ENCODE peak calls at places on chromosomes 1 and 21, in seven cellular contexts. E is A549; Y is sigmoid colon; Z is ovary; X is H9; T is CD8-positive, alpha-beta T cell; P is tibial artery. Q is an unnamed sample.

GRCh38 chr1:155485945-155486344 is 76.7 kb downstream of the ASH1L start:
- DNase-seq in E (no peak), Y (no peak), Z (no peak), X (no peak), T (no peak), P (no peak), Q (no peak)

GRCh38 chr1:119139857-119140176 is 636 bp downstream of the WARS2 start:
- DNase-seq in E (no peak), Y (peak; percentile 70), Z (no peak), X (no peak), T (no peak), P (no peak), Q (no peak)

GRCh38 chr1:113981962-113982931 is 3.0 kb downstream of the OLFML3 start:
- DNase-seq in E (no peak), Y (peak; percentile 93), Z (peak; percentile 71), X (peak; percentile 35), T (no peak), P (peak; percentile 88), Q (no peak)

GRCh38 chr21:28427356-28428022 is 565.2 kb downstream of the LTN1 start:
- DNase-seq in E (no peak), Y (no peak), Z (no peak), X (no peak), T (no peak), P (no peak), Q (peak; percentile 64)

GRCh38 chr1:221230605-221231004 is 351.4 kb downstream of the HLX start:
- DNase-seq in E (peak; percentile 47), Y (peak; percentile 73), Z (no peak), X (no peak), T (no peak), P (no peak), Q (no peak)

GRCh38 chr1:42171679-42172266 is 7.2 kb upstream of the GUCA2A start:
- DNase-seq in E (no peak), Y (no peak), Z (no peak), X (no peak), T (no peak), P (no peak), Q (no peak)

GRCh38 chr1:209560952-209561351 is 22.6 kb upstream of the CAMK1G start:
- DNase-seq in E (no peak), Y (no peak), Z (no peak), X (no peak), T (no peak), P (no peak), Q (no peak)

GRCh38 chr1:226711976-226712778 is 26.9 kb downstream of the ITPKB start:
- DNase-seq in E (no peak), Y (no peak), Z (no peak), X (no peak), T (peak; percentile 59), P (no peak), Q (no peak)

GRCh38 chr1:21933397-21934248 is 3.5 kb downstream of the HSPG2 start:
- DNase-seq in E (no peak), Y (peak; percentile 94), Z (peak; percentile 57), X (peak; percentile 82), T (no peak), P (peak; percentile 88), Q (peak; percentile 80)

GRCh38 chr1:186479162-186479561 is 18.2 kb upstream of the PDC start:
- DNase-seq in E (no peak), Y (no peak), Z (no peak), X (no peak), T (no peak), P (no peak), Q (no peak)

GRCh38 chr1:92886886-92887419 is 55.1 kb downstream of the RPL5 start:
- DNase-seq in E (no peak), Y (no peak), Z (no peak), X (no peak), T (no peak), P (no peak), Q (no peak)

GRCh38 chr1:24193046-24193445 is 6.0 kb upstream of the IFNLR1 start:
- DNase-seq in E (peak; percentile 43), Y (no peak), Z (no peak), X (peak; percentile 55), T (no peak), P (no peak), Q (peak; percentile 36)

GRCh38 chr1:221743416-221744208 is 1.7 kb upstream of the DUSP10 start:
- DNase-seq in E (no peak), Y (no peak), Z (no peak), X (peak; percentile 75), T (no peak), P (no peak), Q (no peak)

GRCh38 chr1:84103197-84103992 is 40.7 kb upstream of the PRKACB start:
- DNase-seq in E (peak; percentile 82), Y (peak; percentile 77), Z (peak; percentile 61), X (peak; percentile 46), T (no peak), P (peak; percentile 73), Q (peak; percentile 50)

GRCh38 chr1:226814751-226815496 is 55.5 kb upstream of the PSEN2 start:
- DNase-seq in E (peak; percentile 57), Y (peak; percentile 91), Z (peak; percentile 56), X (no peak), T (no peak), P (no peak), Q (peak; percentile 89)

GRCh38 chr1:89151021-89151420 is 24.8 kb downstream of the GBP7 start:
- DNase-seq in E (no peak), Y (no peak), Z (no peak), X (no peak), T (no peak), P (no peak), Q (no peak)

GRCh38 chr1:89148259-89148658 is 22.3 kb upstream of the GBP2 start:
- DNase-seq in E (no peak), Y (no peak), Z (no peak), X (no peak), T (no peak), P (no peak), Q (no peak)

GRCh38 chr1:89149976-89150375 is 24.1 kb upstream of the GBP2 start:
- DNase-seq in E (no peak), Y (no peak), Z (no peak), X (no peak), T (no peak), P (no peak), Q (no peak)

GRCh38 chr1:89147707-89148106 is 21.8 kb upstream of the GBP2 start:
- DNase-seq in E (no peak), Y (no peak), Z (no peak), X (no peak), T (no peak), P (no peak), Q (no peak)

GRCh38 chr1:89149229-89149628 is 23.3 kb upstream of the GBP2 start:
- DNase-seq in E (peak; percentile 12), Y (peak; percentile 76), Z (no peak), X (peak; percentile 57), T (no peak), P (no peak), Q (no peak)
- TF ChIP-seq CTCF in E (no peak), Y (peak; percentile 32), Z (no peak), X (peak; percentile 42), T (no peak), P (peak; percentile 30), Q (peak; percentile 25)

GRCh38 chr1:91604632-91605031 is 104.0 kb downstream of the CDC7 start:
- DNase-seq in E (no peak), Y (peak; percentile 77), Z (no peak), X (no peak), T (no peak), P (no peak), Q (no peak)

GRCh38 chr1:91605566-91605965 is 104.9 kb downstream of the CDC7 start:
- DNase-seq in E (no peak), Y (no peak), Z (no peak), X (no peak), T (no peak), P (no peak), Q (no peak)

GRCh38 chr1:91603409-91603808 is 102.8 kb downstream of the CDC7 start:
- DNase-seq in E (no peak), Y (no peak), Z (no peak), X (no peak), T (no peak), P (no peak), Q (no peak)

GRCh38 chr1:91600431-91601330 is 100.0 kb downstream of the CDC7 start:
- DNase-seq in E (no peak), Y (no peak), Z (no peak), X (no peak), T (no peak), P (no peak), Q (no peak)

DNA sequence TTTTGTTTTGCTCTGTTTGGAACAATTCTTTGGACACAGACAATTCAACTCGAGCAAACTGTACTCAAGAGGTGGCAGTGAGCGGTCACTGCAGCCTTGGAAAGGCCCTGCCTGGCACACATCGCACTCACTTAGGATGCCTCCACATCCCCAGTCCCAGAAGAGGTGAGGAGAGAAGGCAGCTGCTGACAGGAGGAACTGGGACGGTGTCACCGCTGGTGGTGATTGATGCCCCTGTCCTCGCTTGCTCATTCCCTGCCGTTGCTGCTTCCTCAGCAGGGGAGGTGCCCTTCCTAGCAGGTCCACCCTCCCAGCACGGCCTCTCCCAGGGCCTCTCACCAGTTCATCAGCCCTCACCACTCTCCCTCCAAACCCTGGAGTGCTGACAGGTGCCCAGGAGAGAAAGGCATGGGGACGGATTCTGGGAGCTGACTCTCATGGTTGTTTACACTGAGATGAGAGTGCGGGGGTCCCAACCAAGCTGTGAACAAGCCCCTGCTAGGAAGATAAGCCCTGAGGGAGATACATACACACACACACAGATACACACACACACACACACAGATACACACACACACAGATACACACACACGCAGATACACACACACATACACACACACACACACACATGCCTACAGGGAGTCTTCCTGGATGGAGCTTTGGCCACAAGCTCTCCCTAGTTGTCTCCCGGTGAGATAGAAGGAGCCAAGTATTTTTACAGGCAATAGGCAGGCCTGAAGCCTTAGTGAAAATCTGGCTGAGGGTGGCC is 101.1 kb downstream of the CDC7 start:
- DNase-seq in E (no peak), Y (no peak), Z (no peak), X (no peak), T (no peak), P (no peak), Q (no peak)
- H3K4me1 ChIP-seq in E (no peaks in the 10 kb centered on the region), Y (peaks cover 13% of the 10 kb centered on the region), Z (peaks cover 12% of the 10 kb centered on the region), X (no peaks in the 10 kb centered on the region), T (no peaks in the 10 kb centered on the region), P (no peaks in the 10 kb centered on the region), Q (no peaks in the 10 kb centered on the region)

GRCh38 chr1:26838474-26839338 is 12.2 kb downstream of the ZDHHC18 start:
- DNase-seq in E (no peak), Y (no peak), Z (no peak), X (no peak), T (peak; percentile 34), P (no peak), Q (peak; percentile 44)
- H3K27ac ChIP-seq in E (no peak overlapping the region), Y (no peak overlapping the region), Z (no peak overlapping the region), X (no peak overlapping the region), T (no peak overlapping the region), P (no peak overlapping the region), Q (no peak overlapping the region)

DNA sequence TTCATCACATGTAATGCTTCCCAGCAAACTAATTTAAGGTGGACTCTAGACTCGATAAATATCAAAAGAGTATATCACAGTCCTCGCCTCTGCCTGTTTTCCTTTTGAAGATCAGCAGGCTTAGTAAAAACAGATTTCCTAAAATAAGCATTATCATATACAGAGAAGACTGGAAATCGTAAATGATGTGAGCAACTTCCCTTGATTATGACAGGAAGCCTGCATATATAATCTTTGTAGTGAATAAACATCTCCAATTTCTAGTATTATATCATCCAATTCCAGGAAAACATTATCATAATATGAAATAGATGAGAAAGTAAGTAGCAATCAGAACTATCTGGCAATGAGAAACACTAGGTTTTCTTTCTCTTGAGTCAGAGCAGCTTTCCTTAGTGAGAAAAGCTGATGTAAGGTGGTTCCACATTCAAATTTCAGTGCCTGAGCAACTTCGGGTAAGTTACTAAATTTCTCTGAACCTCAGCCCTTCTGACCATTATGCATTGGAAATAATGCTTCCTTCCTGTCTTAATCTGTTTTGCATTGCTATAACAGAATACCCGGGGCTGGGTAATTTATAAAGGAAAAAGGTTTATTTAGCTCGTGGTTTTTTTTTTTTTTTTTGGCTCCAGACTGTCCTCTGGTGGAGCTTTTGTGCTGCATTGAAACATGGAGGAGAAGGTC is 12.6 kb upstream of the POU2F1 start:
- DNase-seq in E (no peak), Y (no peak), Z (no peak), X (no peak), T (no peak), P (no peak), Q (no peak)
- TF ChIP-seq CTCF in E (peak; percentile 42), Y (no peak), Z (no peak), X (peak; percentile 56), T (no peak), P (peak; percentile 5), Q (peak; percentile 26)

Q was measured in foreskin keratinocyte.